ENCODE peak calls at places on chromosomes 4 and X, in six cellular contexts. G is brain microvascular endothelial cell, M is foreskin keratinocyte, R is uterus, A is breast epithelium, K is A673. T is an unnamed sample.

GRCh38 chr4:71841336-71841735 is 57.5 kb upstream of the GC start:
- DNase-seq in G (no peak), M (peak), R (no peak), A (no peak), K (no peak), T (peak)

GRCh38 chr4:15920723-15921591 is 17.6 kb downstream of the FGFBP1 start:
- DNase-seq in G (peak), M (peak), R (peak), A (no peak), K (peak), T (peak)

GRCh38 chr4:41611881-41612871 is 74.2 kb downstream of the LIMCH1 start:
- DNase-seq in G (no peak), M (peak), R (no peak), A (no peak), K (peak), T (peak)

GRCh38 chr4:164748375-164748774 is 5.6 kb upstream of the SMIM31 start:
- DNase-seq in G (no peak), M (no peak), R (no peak), A (no peak), K (peak), T (peak)

GRCh38 chr4:5635826-5636196 is 72.5 kb downstream of the EVC2 start:
- DNase-seq in G (peak), M (peak), R (no peak), A (no peak), K (no peak), T (peak)

GRCh38 chr4:13328591-13328990 is 155.5 kb downstream of the RAB28 start:
- DNase-seq in G (no peak), M (peak), R (no peak), A (no peak), K (no peak), T (peak)

GRCh38 chr4:6641971-6642320 is 1.5 kb downstream of the MRFAP1 start:
- DNase-seq in G (peak), M (no peak), R (no peak), A (peak), K (no peak), T (no peak)

GRCh38 chr4:179867300-179867878 is 2375.8 kb upstream of the TENM3 start:
- DNase-seq in G (peak), M (peak), R (no peak), A (no peak), K (peak), T (peak)

GRCh38 chr4:8285143-8285975 is 15.8 kb downstream of the HTRA3 start:
- DNase-seq in G (no peak), M (no peak), R (no peak), A (no peak), K (no peak), T (no peak)

GRCh38 chr4:89661490-89661889 is 175.5 kb downstream of the SNCA start:
- DNase-seq in G (peak), M (peak), R (no peak), A (no peak), K (no peak), T (peak)

GRCh38 chrX:39818071-39818470 is 279.7 kb downstream of the BCOR start:
- DNase-seq in G (no peak), M (no peak), R (no peak), A (no peak), K (no peak), T (no peak)

GRCh38 chr4:99968330-99968729 is 18.3 kb upstream of the H2AZ1 start:
- DNase-seq in G (peak), M (peak), R (no peak), A (no peak), K (peak), T (peak)

GRCh38 chr4:152193059-152193458 is 342.8 kb downstream of the FBXW7 start:
- DNase-seq in G (peak), M (no peak), R (no peak), A (no peak), K (no peak), T (no peak)

GRCh38 chrX:22063284-22063683 is 31.2 kb downstream of the PHEX start:
- DNase-seq in G (no peak), M (no peak), R (no peak), A (no peak), K (no peak), T (peak)

GRCh38 chr4:1370321-1371124 is 23.5 kb downstream of the UVSSA start:
- DNase-seq in G (no peak), M (no peak), R (no peak), A (peak), K (no peak), T (no peak)

GRCh38 chrX:39772057-39772832 is 325.5 kb downstream of the BCOR start:
- DNase-seq in G (peak), M (no peak), R (no peak), A (no peak), K (no peak), T (peak)

GRCh38 chr4:90007494-90008167 is 113.0 kb downstream of the MMRN1 start:
- DNase-seq in G (no peak), M (no peak), R (no peak), A (no peak), K (no peak), T (no peak)

GRCh38 chrX:155046129-155046810 is 19.6 kb downstream of the FUNDC2 start:
- DNase-seq in G (no peak), M (no peak), R (no peak), A (no peak), K (no peak), T (no peak)

GRCh38 chrX:39854772-39855747 is 242.7 kb downstream of the BCOR start:
- DNase-seq in G (no peak), M (no peak), R (no peak), A (no peak), K (no peak), T (no peak)

GRCh38 chrX:134543201-134543797 is 83.3 kb downstream of the HPRT1 start:
- DNase-seq in G (no peak), M (peak), R (no peak), A (no peak), K (no peak), T (no peak)

GRCh38 chr4:17168571-17168970 is 270.1 kb upstream of the LDB2 start:
- DNase-seq in G (peak), M (no peak), R (peak), A (no peak), K (peak), T (no peak)

GRCh38 chr4:56183344-56183959 is 203.8 kb downstream of the AASDH start:
- DNase-seq in G (no peak), M (no peak), R (no peak), A (no peak), K (no peak), T (no peak)

GRCh38 chrX:47507204-47507878 is 24.3 kb upstream of the ZNF41 start:
- DNase-seq in G (no peak), M (no peak), R (no peak), A (no peak), K (no peak), T (no peak)

GRCh38 chrX:4484266-4484665 is 770.8 kb upstream of the PRKX start:
- DNase-seq in G (no peak), M (no peak), R (no peak), A (no peak), K (no peak), T (no peak)

GRCh38 chr4:61373901-61374611 is 173.9 kb downstream of the ADGRL3 start:
- DNase-seq in G (peak), M (peak), R (no peak), A (no peak), K (no peak), T (peak)

GRCh38 chrX:1264556-1264955 is 4.1 kb upstream of the CSF2RA start:
- DNase-seq in G (no peak), M (no peak), R (no peak), A (no peak), K (no peak), T (no peak)

GRCh38 chr4:15413010-15413622 is 14.7 kb upstream of the C1QTNF7 start:
- DNase-seq in G (no peak), M (no peak), R (no peak), A (no peak), K (no peak), T (no peak)

GRCh38 chr4:120673696-120674095 is 248.8 kb downstream of the PRDM5 start:
- DNase-seq in G (no peak), M (no peak), R (no peak), A (no peak), K (no peak), T (no peak)

GRCh38 chr4:116357758-116358157 is 727.6 kb downstream of the TRAM1L1 start:
- DNase-seq in G (no peak), M (peak), R (no peak), A (no peak), K (peak), T (peak)

GRCh38 chr4:6885953-6886557 is 23.6 kb upstream of the TBC1D14 start:
- DNase-seq in G (peak), M (no peak), R (peak), A (no peak), K (peak), T (peak)

GRCh38 chr4:143085224-143085623 is 99.5 kb upstream of the USP38 start:
- DNase-seq in G (no peak), M (no peak), R (no peak), A (no peak), K (peak), T (no peak)

GRCh38 chr4:164462471-164462870 is 291.5 kb upstream of the SMIM31 start:
- DNase-seq in G (no peak), M (no peak), R (no peak), A (no peak), K (no peak), T (no peak)

GRCh38 chr4:56129431-56129861 is 180.7 kb downstream of the CEP135 start:
- DNase-seq in G (no peak), M (peak), R (no peak), A (no peak), K (no peak), T (peak)

GRCh38 chrX:72102760-72103159 is 29.0 kb downstream of the RTL5 start:
- DNase-seq in G (no peak), M (no peak), R (no peak), A (no peak), K (no peak), T (no peak)

GRCh38 chr4:3466691-3467600 is 3.8 kb downstream of the DOK7 start:
- DNase-seq in G (no peak), M (no peak), R (no peak), A (no peak), K (no peak), T (no peak)

GRCh38 chr4:3464911-3465697 is 2.0 kb downstream of the DOK7 start:
- DNase-seq in G (no peak), M (no peak), R (no peak), A (no peak), K (no peak), T (no peak)

GRCh38 chr4:3464349-3464905 is 1.3 kb downstream of the DOK7 start:
- DNase-seq in G (no peak), M (no peak), R (no peak), A (no peak), K (no peak), T (no peak)

GRCh38 chr4:3467601-3468031 is 4.5 kb downstream of the DOK7 start:
- DNase-seq in G (no peak), M (no peak), R (no peak), A (no peak), K (no peak), T (no peak)

GRCh38 chr4:3465698-3466671 is 2.9 kb downstream of the DOK7 start:
- DNase-seq in G (no peak), M (no peak), R (no peak), A (no peak), K (no peak), T (no peak)
- TF ChIP-seq CTCF in G (peak), M (peak), R (peak), A (no peak), K (peak), T (no peak)

GRCh38 chr4:69323284-69323683 is 43.0 kb downstream of the UGT2B28 start:
- DNase-seq in G (no peak), M (no peak), R (no peak), A (no peak), K (no peak), T (no peak)
- TF ChIP-seq CTCF in G (peak), M (no peak), R (no peak), A (no peak), K (no peak), T (peak)

DNA sequence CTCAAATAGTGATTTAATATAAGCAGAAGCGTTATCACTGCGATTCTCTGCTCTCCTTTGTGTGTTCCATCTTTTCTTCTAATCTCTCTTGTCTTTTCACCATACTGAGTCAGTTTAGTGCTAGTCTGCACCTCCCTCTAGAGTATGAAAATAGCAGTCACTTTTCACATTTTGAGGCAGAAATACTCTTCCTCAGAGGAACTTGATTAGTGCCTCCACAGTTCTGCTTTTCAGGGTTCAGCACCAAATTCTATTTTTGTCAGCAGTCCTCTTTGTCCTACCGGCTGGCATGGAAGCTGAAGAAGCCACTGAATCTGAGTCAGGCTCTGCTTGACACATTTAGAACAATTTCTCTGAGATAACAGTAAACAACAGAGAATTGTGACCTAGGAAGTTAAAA is 49.7 kb upstream of the ANKRD17 start:
- DNase-seq in G (peak), M (peak), R (no peak), A (no peak), K (no peak), T (peak)
- TF ChIP-seq CTCF in G (peak), M (peak), R (no peak), A (no peak), K (no peak), T (peak)

GRCh38 chr4:128061566-128062536 is 739 bp downstream of the LARP1B start:
- DNase-seq in G (peak), M (peak), R (peak), A (peak), K (peak), T (peak)
- TF ChIP-seq CTCF in G (peak), M (peak), R (no peak), A (no peak), K (peak), T (no peak)

GRCh38 chrX:152025656-152026440 is 51.4 kb upstream of the GABRE start:
- DNase-seq in G (no peak), M (peak), R (no peak), A (no peak), K (no peak), T (peak)
- TF ChIP-seq CTCF in G (no peak), M (no peak), R (no peak), A (no peak), K (no peak), T (no peak)

GRCh38 chrX:114450911-114451310 is 133.0 kb upstream of the HTR2C start:
- DNase-seq in G (no peak), M (no peak), R (no peak), A (no peak), K (no peak), T (no peak)

GRCh38 chrX:114451397-114451796 is 132.5 kb upstream of the HTR2C start:
- DNase-seq in G (no peak), M (no peak), R (no peak), A (no peak), K (no peak), T (no peak)
- TF ChIP-seq CTCF in G (no peak), M (no peak), R (no peak), A (no peak), K (no peak), T (no peak)

GRCh38 chr4:2418652-2419571 is at the start of gene CFAP99:
- DNase-seq in G (peak), M (peak), R (peak), A (peak), K (peak), T (peak)
- TF ChIP-seq CTCF in G (peak), M (peak), R (peak), A (no peak), K (peak), T (peak)

GRCh38 chr4:24857996-24858395 is 54.8 kb downstream of the CCDC149 start:
- DNase-seq in G (peak), M (no peak), R (no peak), A (no peak), K (no peak), T (no peak)

GRCh38 chr4:24856586-24856985 is 56.3 kb downstream of the CCDC149 start:
- DNase-seq in G (peak), M (no peak), R (no peak), A (no peak), K (no peak), T (no peak)

GRCh38 chr4:24853142-24853541 is 57.8 kb downstream of the SOD3 start:
- DNase-seq in G (peak), M (no peak), R (no peak), A (no peak), K (no peak), T (peak)

GRCh38 chr4:24858550-24858949 is 54.3 kb downstream of the CCDC149 start:
- DNase-seq in G (no peak), M (no peak), R (no peak), A (no peak), K (no peak), T (no peak)

DNA sequence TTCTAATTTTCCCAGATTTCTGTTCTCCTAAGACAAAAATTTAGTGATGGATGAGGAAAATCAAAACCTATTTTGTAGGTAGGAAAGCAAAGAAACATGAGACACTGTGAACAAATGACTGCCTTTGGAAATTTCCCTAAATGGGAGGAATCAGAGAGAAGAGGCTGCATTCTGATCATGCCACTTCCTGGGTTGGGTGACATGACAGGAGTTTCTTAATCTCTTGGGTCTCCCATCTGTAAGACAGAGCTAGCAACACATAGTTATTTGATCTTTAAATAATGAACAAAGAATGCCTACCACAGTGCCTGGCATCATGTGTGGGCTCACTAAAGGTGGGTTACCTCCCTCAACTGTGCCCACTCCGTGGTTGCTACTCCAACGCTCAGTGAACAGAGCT is 57.1 kb downstream of the CCDC149 start:
- DNase-seq in G (no peak), M (no peak), R (no peak), A (no peak), K (no peak), T (no peak)
- TF ChIP-seq CTCF in G (no peak), M (no peak), R (no peak), A (no peak), K (no peak), T (no peak)

GRCh38 chrX:78124304-78124703 is 15.1 kb downstream of the TAF9B start:
- DNase-seq in G (no peak), M (no peak), R (no peak), A (no peak), K (peak), T (no peak)
- TF ChIP-seq CTCF in G (peak), M (peak), R (no peak), A (no peak), K (peak), T (peak)